ENCODE peak calls at places on chromosomes 11 and 22, in ten cellular contexts. One of them, this sample, is unnamed. For H3K4me1, the result is how much of the 10 kb centered on the place peaks cover.

GRCh38 chr11:68044145-68044813 is 5.5 kb downstream of the TCIRG1 start:
- DNase-seq in lung: no peak
- DNase-seq in ovary: peak
- DNase-seq in A673: no peak
- DNase-seq in mammary epithelial cell: no peak
- DNase-seq in mesenchymal stem cell: no peak
- DNase-seq in NT2/D1: no peak
- DNase-seq in uterus: no peak
- DNase-seq in body of pancreas: peak
- DNase-seq in psoas muscle: peak
- DNase-seq in this sample: no peak

GRCh38 chr11:97937501-97937900 is 1083.2 kb upstream of the CNTN5 start:
- DNase-seq in lung: no peak
- DNase-seq in ovary: no peak
- DNase-seq in A673: no peak
- DNase-seq in mammary epithelial cell: no peak
- DNase-seq in mesenchymal stem cell: peak
- DNase-seq in NT2/D1: no peak
- DNase-seq in uterus: no peak
- DNase-seq in body of pancreas: no peak
- DNase-seq in psoas muscle: no peak
- DNase-seq in this sample: no peak

GRCh38 chr11:130535530-130535929 is 87.1 kb downstream of the ADAMTS15 start:
- DNase-seq in lung: no peak
- DNase-seq in ovary: no peak
- DNase-seq in A673: no peak
- DNase-seq in mammary epithelial cell: no peak
- DNase-seq in mesenchymal stem cell: no peak
- DNase-seq in NT2/D1: no peak
- DNase-seq in uterus: no peak
- DNase-seq in body of pancreas: no peak
- DNase-seq in psoas muscle: no peak
- DNase-seq in this sample: no peak

GRCh38 chr22:46696225-46696518 is 41.9 kb downstream of the CERK start:
- DNase-seq in lung: no peak
- DNase-seq in ovary: no peak
- DNase-seq in A673: no peak
- DNase-seq in mammary epithelial cell: no peak
- DNase-seq in mesenchymal stem cell: no peak
- DNase-seq in NT2/D1: no peak
- DNase-seq in uterus: no peak
- DNase-seq in body of pancreas: no peak
- DNase-seq in psoas muscle: peak
- DNase-seq in this sample: no peak

GRCh38 chr22:26432619-26433311 is 3.7 kb downstream of the ASPHD2 start:
- DNase-seq in lung: no peak
- DNase-seq in ovary: no peak
- DNase-seq in A673: no peak
- DNase-seq in mammary epithelial cell: no peak
- DNase-seq in mesenchymal stem cell: no peak
- DNase-seq in NT2/D1: no peak
- DNase-seq in uterus: no peak
- DNase-seq in body of pancreas: no peak
- DNase-seq in psoas muscle: no peak
- DNase-seq in this sample: no peak

GRCh38 chr11:77167111-77167626 is 39.1 kb downstream of the MYO7A start:
- DNase-seq in lung: no peak
- DNase-seq in ovary: no peak
- DNase-seq in A673: no peak
- DNase-seq in mammary epithelial cell: no peak
- DNase-seq in mesenchymal stem cell: no peak
- DNase-seq in NT2/D1: no peak
- DNase-seq in uterus: no peak
- DNase-seq in body of pancreas: no peak
- DNase-seq in psoas muscle: peak
- DNase-seq in this sample: no peak

GRCh38 chr11:36231300-36231699 is 57.9 kb downstream of the COMMD9 start:
- DNase-seq in lung: no peak
- DNase-seq in ovary: no peak
- DNase-seq in A673: peak
- DNase-seq in mammary epithelial cell: no peak
- DNase-seq in mesenchymal stem cell: peak
- DNase-seq in NT2/D1: no peak
- DNase-seq in uterus: no peak
- DNase-seq in body of pancreas: no peak
- DNase-seq in psoas muscle: no peak
- DNase-seq in this sample: no peak

GRCh38 chr11:61587951-61588695 is 7.2 kb upstream of the SYT7 start:
- DNase-seq in lung: peak
- DNase-seq in ovary: peak
- DNase-seq in A673: peak
- DNase-seq in mammary epithelial cell: no peak
- DNase-seq in mesenchymal stem cell: no peak
- DNase-seq in NT2/D1: peak
- DNase-seq in uterus: peak
- DNase-seq in body of pancreas: peak
- DNase-seq in psoas muscle: peak
- DNase-seq in this sample: no peak

GRCh38 chr22:39359659-39360195 is 9.9 kb downstream of the SYNGR1 start:
- DNase-seq in lung: no peak
- DNase-seq in ovary: no peak
- DNase-seq in A673: no peak
- DNase-seq in mammary epithelial cell: no peak
- DNase-seq in mesenchymal stem cell: no peak
- DNase-seq in NT2/D1: no peak
- DNase-seq in uterus: no peak
- DNase-seq in body of pancreas: no peak
- DNase-seq in psoas muscle: peak
- DNase-seq in this sample: no peak

GRCh38 chr11:33475999-33476398 is 218.8 kb downstream of the HIPK3 start:
- DNase-seq in lung: no peak
- DNase-seq in ovary: no peak
- DNase-seq in A673: peak
- DNase-seq in mammary epithelial cell: peak
- DNase-seq in mesenchymal stem cell: peak
- DNase-seq in NT2/D1: no peak
- DNase-seq in uterus: no peak
- DNase-seq in body of pancreas: peak
- DNase-seq in psoas muscle: no peak
- DNase-seq in this sample: peak

GRCh38 chr11:68214173-68215086 is 1.3 kb upstream of the KMT5B start:
- DNase-seq in lung: no peak
- DNase-seq in ovary: peak
- DNase-seq in A673: no peak
- DNase-seq in mammary epithelial cell: no peak
- DNase-seq in mesenchymal stem cell: no peak
- DNase-seq in NT2/D1: no peak
- DNase-seq in uterus: no peak
- DNase-seq in body of pancreas: peak
- DNase-seq in psoas muscle: peak
- DNase-seq in this sample: no peak

GRCh38 chr22:39773976-39774539 is 119.5 kb downstream of the ENTHD1 start:
- DNase-seq in lung: no peak
- DNase-seq in ovary: no peak
- DNase-seq in A673: no peak
- DNase-seq in mammary epithelial cell: no peak
- DNase-seq in mesenchymal stem cell: peak
- DNase-seq in NT2/D1: no peak
- DNase-seq in uterus: no peak
- DNase-seq in body of pancreas: no peak
- DNase-seq in psoas muscle: no peak
- DNase-seq in this sample: no peak

GRCh38 chr11:33735426-33736147 is 636 bp downstream of the CD59 start:
- DNase-seq in lung: peak
- DNase-seq in ovary: peak
- DNase-seq in A673: peak
- DNase-seq in mammary epithelial cell: peak
- DNase-seq in mesenchymal stem cell: peak
- DNase-seq in NT2/D1: no peak
- DNase-seq in uterus: no peak
- DNase-seq in body of pancreas: peak
- DNase-seq in psoas muscle: peak
- DNase-seq in this sample: no peak

GRCh38 chr11:34948721-34949120 is 32.3 kb downstream of the PDHX start:
- DNase-seq in lung: no peak
- DNase-seq in ovary: no peak
- DNase-seq in A673: no peak
- DNase-seq in mammary epithelial cell: no peak
- DNase-seq in mesenchymal stem cell: no peak
- DNase-seq in NT2/D1: no peak
- DNase-seq in uterus: no peak
- DNase-seq in body of pancreas: no peak
- DNase-seq in psoas muscle: no peak
- DNase-seq in this sample: no peak

DNA sequence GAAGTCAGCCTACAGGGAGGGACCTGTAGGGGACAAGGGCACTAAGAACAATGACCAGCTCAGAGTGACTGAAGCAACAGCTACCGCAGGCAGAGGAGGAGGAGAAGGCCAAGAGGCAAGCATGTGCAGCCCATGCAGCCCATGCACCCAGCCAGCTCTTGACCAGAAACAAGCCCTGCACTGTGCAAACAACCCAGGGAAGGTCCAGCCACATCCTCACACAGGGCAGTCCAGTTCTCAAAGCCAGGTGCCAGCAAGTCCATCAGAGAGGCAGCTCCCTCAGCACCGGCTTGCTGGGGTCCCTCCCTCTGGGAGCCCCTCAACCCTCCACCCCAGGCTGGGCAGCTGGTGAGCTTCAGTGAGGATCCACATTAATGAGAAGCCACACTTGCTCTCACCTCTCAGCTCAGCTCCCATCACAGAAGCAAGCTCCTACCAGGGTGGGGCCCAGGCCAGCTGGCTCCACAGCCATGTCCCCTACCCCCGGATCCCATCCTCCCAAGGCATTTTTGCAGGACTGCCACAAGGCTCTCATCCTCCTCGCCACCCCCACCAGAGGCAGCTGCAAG is 7.1 kb downstream of the DGCR2 start:
- DNase-seq in lung: no peak
- DNase-seq in ovary: no peak
- DNase-seq in A673: no peak
- DNase-seq in mammary epithelial cell: no peak
- DNase-seq in mesenchymal stem cell: no peak
- DNase-seq in NT2/D1: no peak
- DNase-seq in uterus: no peak
- DNase-seq in body of pancreas: peak
- DNase-seq in psoas muscle: no peak
- DNase-seq in this sample: no peak
- H3K4me1 ChIP-seq in lung: under half
- H3K4me1 ChIP-seq in ovary: under half
- H3K4me1 ChIP-seq in A673: under half
- H3K4me1 ChIP-seq in mammary epithelial cell: under half
- H3K4me1 ChIP-seq in mesenchymal stem cell: under half
- H3K4me1 ChIP-seq in NT2/D1: under half
- H3K4me1 ChIP-seq in uterus: under half
- H3K4me1 ChIP-seq in body of pancreas: half or more
- H3K4me1 ChIP-seq in psoas muscle: half or more
- H3K4me1 ChIP-seq in this sample: under half

GRCh38 chr11:8811571-8811970 is 99.4 kb upstream of the AKIP1 start:
- DNase-seq in lung: no peak
- DNase-seq in ovary: no peak
- DNase-seq in A673: no peak
- DNase-seq in mammary epithelial cell: no peak
- DNase-seq in mesenchymal stem cell: no peak
- DNase-seq in NT2/D1: no peak
- DNase-seq in uterus: no peak
- DNase-seq in body of pancreas: no peak
- DNase-seq in psoas muscle: no peak
- DNase-seq in this sample: no peak
- H3K4me1 ChIP-seq in lung: under half
- H3K4me1 ChIP-seq in ovary: under half
- H3K4me1 ChIP-seq in A673: under half
- H3K4me1 ChIP-seq in mammary epithelial cell: half or more
- H3K4me1 ChIP-seq in mesenchymal stem cell: under half
- H3K4me1 ChIP-seq in NT2/D1: under half
- H3K4me1 ChIP-seq in uterus: under half
- H3K4me1 ChIP-seq in body of pancreas: half or more
- H3K4me1 ChIP-seq in psoas muscle: under half
- H3K4me1 ChIP-seq in this sample: under half

DNA sequence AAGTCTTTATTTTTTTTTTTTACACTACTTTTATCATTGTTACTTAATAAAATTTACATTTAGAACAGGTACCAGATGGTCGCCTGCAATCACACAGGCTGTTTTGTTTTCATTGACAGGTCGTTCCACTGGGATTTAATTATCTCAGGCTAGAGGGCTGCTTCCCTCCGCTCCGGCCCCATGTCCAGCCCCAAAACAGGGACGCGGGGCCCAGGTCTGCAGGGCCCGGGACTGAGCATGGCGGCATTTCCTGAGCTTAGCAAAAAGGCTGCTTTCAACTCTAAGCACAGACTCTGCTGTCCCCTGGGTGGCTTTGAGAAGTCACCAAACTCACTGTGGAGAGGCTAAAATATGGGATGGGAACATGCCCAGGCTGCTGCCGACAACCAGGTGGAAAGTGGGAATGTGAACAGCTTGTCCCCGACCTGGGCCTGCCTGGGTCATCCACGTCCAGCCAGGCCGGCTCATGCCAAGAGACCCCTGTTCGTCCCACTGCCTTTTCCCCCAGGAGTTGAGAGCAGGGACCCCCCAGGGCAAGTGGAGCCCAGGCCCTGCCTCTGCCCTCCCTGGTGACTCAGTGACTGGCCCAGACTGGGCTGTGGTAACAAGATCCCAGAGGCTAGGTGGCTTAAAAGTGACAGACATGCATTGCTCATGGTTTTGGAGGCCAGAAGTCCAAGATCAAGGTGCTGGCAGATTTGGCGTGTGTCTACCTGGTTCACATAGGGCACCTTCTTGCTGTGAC is 150.0 kb downstream of the SHANK2 start:
- DNase-seq in lung: no peak
- DNase-seq in ovary: no peak
- DNase-seq in A673: no peak
- DNase-seq in mammary epithelial cell: no peak
- DNase-seq in mesenchymal stem cell: no peak
- DNase-seq in NT2/D1: no peak
- DNase-seq in uterus: no peak
- DNase-seq in body of pancreas: no peak
- DNase-seq in psoas muscle: no peak
- DNase-seq in this sample: no peak
- H3K4me1 ChIP-seq in lung: under half
- H3K4me1 ChIP-seq in ovary: under half
- H3K4me1 ChIP-seq in A673: under half
- H3K4me1 ChIP-seq in mammary epithelial cell: under half
- H3K4me1 ChIP-seq in mesenchymal stem cell: under half
- H3K4me1 ChIP-seq in NT2/D1: under half
- H3K4me1 ChIP-seq in uterus: under half
- H3K4me1 ChIP-seq in body of pancreas: under half
- H3K4me1 ChIP-seq in psoas muscle: under half
- H3K4me1 ChIP-seq in this sample: under half

GRCh38 chr11:114233755-114234154 is 62.4 kb upstream of the NNMT start:
- DNase-seq in lung: no peak
- DNase-seq in ovary: no peak
- DNase-seq in A673: no peak
- DNase-seq in mammary epithelial cell: no peak
- DNase-seq in mesenchymal stem cell: peak
- DNase-seq in NT2/D1: no peak
- DNase-seq in uterus: no peak
- DNase-seq in body of pancreas: no peak
- DNase-seq in psoas muscle: no peak
- DNase-seq in this sample: no peak
- H3K4me1 ChIP-seq in lung: under half
- H3K4me1 ChIP-seq in ovary: under half
- H3K4me1 ChIP-seq in A673: under half
- H3K4me1 ChIP-seq in mammary epithelial cell: under half
- H3K4me1 ChIP-seq in mesenchymal stem cell: under half
- H3K4me1 ChIP-seq in NT2/D1: under half
- H3K4me1 ChIP-seq in uterus: under half
- H3K4me1 ChIP-seq in body of pancreas: under half
- H3K4me1 ChIP-seq in psoas muscle: half or more
- H3K4me1 ChIP-seq in this sample: under half

This sample was measured in foreskin keratinocyte.